ENCODE peak calls at places on chromosomes 4 and X, in eight cellular contexts. N is GM23248; B is stimulated activated CD4-positive, alpha-beta T cell treated with anti-CD3 and anti-CD28 coated beads, Interleukin-2, amount 100 ng/mL, for 24 hours; P is MV-4-11; A is amygdala; H is activated CD8-positive, alpha-beta memory T cell treated with anti-CD3 and anti-CD28 coated beads for 48 hours; X is CD8-positive, alpha-beta memory T cell; G is ELR. Y is an unnamed sample.

GRCh38 chr4:55012363-55013255 is 112.8 kb downstream of the KDR start:
- DNase-seq in N (no peak), B (no peak), P (no peak), A (no peak), H (no peak), X (no peak), G (no peak), Y (no peak)

GRCh38 chr4:65671402-65671801 is 1.1 kb upstream of the EPHA5 start:
- DNase-seq in N (no peak), B (no peak), P (no peak), A (no peak), H (no peak), X (no peak), G (no peak), Y (no peak)

GRCh38 chr4:184433258-184433892 is 41.0 kb downstream of the IRF2 start:
- DNase-seq in N (no peak), B (no peak), P (peak; percentile 51), A (no peak), H (no peak), X (no peak), G (no peak), Y (no peak)

GRCh38 chr4:79851625-79852304 is 221.3 kb downstream of the ANTXR2 start:
- DNase-seq in N (peak; percentile 53), B (no peak), P (no peak), A (no peak), H (no peak), X (no peak), G (peak; percentile 9), Y (no peak)

GRCh38 chr4:78079701-78080430 is 22.7 kb downstream of the FRAS1 start:
- DNase-seq in N (no peak), B (no peak), P (no peak), A (no peak), H (no peak), X (no peak), G (no peak), Y (no peak)

GRCh38 chr4:120304801-120305200 is 238.2 kb upstream of the MAD2L1 start:
- DNase-seq in N (peak; percentile 42), B (no peak), P (peak; percentile 86), A (no peak), H (no peak), X (no peak), G (no peak), Y (no peak)

GRCh38 chr4:100208964-100209363 is 18.7 kb upstream of the DDIT4L start:
- DNase-seq in N (no peak), B (no peak), P (peak; percentile 69), A (no peak), H (no peak), X (no peak), G (peak; percentile 3), Y (no peak)

GRCh38 chr4:17646693-17647092 is 32.3 kb downstream of the MED28 start:
- DNase-seq in N (no peak), B (no peak), P (no peak), A (no peak), H (no peak), X (no peak), G (no peak), Y (no peak)

GRCh38 chr4:152363086-152363485 is 172.8 kb downstream of the FBXW7 start:
- DNase-seq in N (peak; percentile 78), B (no peak), P (no peak), A (no peak), H (no peak), X (no peak), G (peak; percentile 39), Y (no peak)

GRCh38 chr4:148007303-148007702 is 275.4 kb downstream of the ARHGAP10 start:
- DNase-seq in N (peak; percentile 96), B (no peak), P (peak; percentile 73), A (no peak), H (no peak), X (no peak), G (peak; percentile 97), Y (no peak)

GRCh38 chrX:30577362-30577961 is at the start of gene TASL:
- DNase-seq in N (no peak), B (peak; percentile 27), P (peak; percentile 94), A (no peak), H (no peak), X (no peak), G (no peak), Y (no peak)

GRCh38 chrX:69024931-69025330 is 140.3 kb downstream of the PJA1 start:
- DNase-seq in N (peak; percentile 63), B (no peak), P (no peak), A (no peak), H (no peak), X (no peak), G (peak; percentile 63), Y (no peak)

GRCh38 chr4:125388653-125389052 is 73.9 kb downstream of the FAT4 start:
- DNase-seq in N (peak; percentile 72), B (no peak), P (no peak), A (no peak), H (no peak), X (no peak), G (peak; percentile 73), Y (no peak)

GRCh38 chrX:103002576-103002975 is 61.4 kb downstream of the BEX1 start:
- DNase-seq in N (peak; percentile 46), B (no peak), P (no peak), A (no peak), H (no peak), X (no peak), G (no peak), Y (no peak)

GRCh38 chr4:185779520-185779919 is 32.5 kb downstream of the SORBS2 start:
- DNase-seq in N (peak; percentile 24), B (no peak), P (no peak), A (no peak), H (no peak), X (no peak), G (peak; percentile 52), Y (no peak)

GRCh38 chr4:5051210-5051691 is at the start of gene STK32B:
- DNase-seq in N (peak; percentile 86), B (no peak), P (no peak), A (no peak), H (no peak), X (no peak), G (peak; percentile 79), Y (peak; percentile 67)

GRCh38 chr4:39931441-39931901 is 46.2 kb downstream of the PDS5A start:
- DNase-seq in N (no peak), B (no peak), P (no peak), A (no peak), H (no peak), X (peak; percentile 50), G (no peak), Y (no peak)

GRCh38 chrX:69238153-69238959 is 73.1 kb upstream of the PJA1 start:
- DNase-seq in N (peak; percentile 40), B (no peak), P (no peak), A (peak; percentile 89), H (no peak), X (no peak), G (no peak), Y (no peak)

GRCh38 chrX:56068274-56068758 is 163.8 kb upstream of the KLF8 start:
- DNase-seq in N (no peak), B (no peak), P (no peak), A (no peak), H (no peak), X (no peak), G (no peak), Y (no peak)

GRCh38 chr4:47704693-47705325 is 133.1 kb downstream of the CORIN start:
- DNase-seq in N (peak; percentile 52), B (no peak), P (peak; percentile 28), A (no peak), H (no peak), X (no peak), G (peak; percentile 58), Y (peak; percentile 39)

GRCh38 chr4:153464068-153464467 is 2.1 kb upstream of the TMEM131L start:
- DNase-seq in N (no peak), B (no peak), P (no peak), A (no peak), H (no peak), X (no peak), G (no peak), Y (no peak)

GRCh38 chrX:96979766-96980165 is 96.1 kb downstream of the RPA4 start:
- DNase-seq in N (no peak), B (no peak), P (no peak), A (no peak), H (no peak), X (no peak), G (no peak), Y (no peak)

GRCh38 chr4:184385705-184386141 is 88.6 kb downstream of the IRF2 start:
- DNase-seq in N (no peak), B (no peak), P (no peak), A (peak; percentile 55), H (no peak), X (no peak), G (no peak), Y (no peak)

GRCh38 chr4:34422472-34422871 is 1821.8 kb downstream of the ARAP2 start:
- DNase-seq in N (peak; percentile 24), B (no peak), P (no peak), A (no peak), H (no peak), X (no peak), G (peak; percentile 23), Y (no peak)

GRCh38 chr4:23789765-23790164 is 100.1 kb downstream of the PPARGC1A start:
- DNase-seq in N (peak; percentile 56), B (no peak), P (no peak), A (no peak), H (no peak), X (no peak), G (peak; percentile 66), Y (no peak)

GRCh38 chrX:41759817-41760216 is 35.8 kb downstream of the GPR82 start:
- DNase-seq in N (peak; percentile 40), B (no peak), P (peak; percentile 28), A (no peak), H (no peak), X (no peak), G (peak; percentile 37), Y (no peak)

GRCh38 chr4:33080262-33080661 is 2360.1 kb downstream of the PCDH7 start:
- DNase-seq in N (peak; percentile 44), B (no peak), P (peak; percentile 16), A (no peak), H (no peak), X (no peak), G (no peak), Y (no peak)

GRCh38 chrX:53926030-53926429 is 118.2 kb downstream of the PHF8 start:
- DNase-seq in N (no peak), B (no peak), P (no peak), A (no peak), H (no peak), X (no peak), G (no peak), Y (no peak)

GRCh38 chrX:8868906-8869305 is 67.7 kb upstream of the FAM9A start:
- DNase-seq in N (peak; percentile 67), B (no peak), P (no peak), A (no peak), H (no peak), X (no peak), G (peak; percentile 63), Y (no peak)

GRCh38 chr4:185504098-185505047 is 30.9 kb downstream of the PDLIM3 start:
- DNase-seq in N (peak; percentile 48), B (no peak), P (no peak), A (no peak), H (no peak), X (no peak), G (peak; percentile 54), Y (no peak)

GRCh38 chr4:186755550-186756519 is 32.2 kb upstream of the FAT1 start:
- DNase-seq in N (no peak), B (no peak), P (peak; percentile 28), A (no peak), H (no peak), X (no peak), G (no peak), Y (no peak)

GRCh38 chrX:107672955-107673378 is 44.7 kb downstream of the PRPS1 start:
- DNase-seq in N (peak; percentile 78), B (peak; percentile 73), P (peak; percentile 33), A (peak; percentile 19), H (no peak), X (peak; percentile 90), G (peak; percentile 70), Y (no peak)

GRCh38 chr4:44725861-44726820 is at the start of gene GNPDA2:
- DNase-seq in N (peak; percentile 93), B (peak; percentile 81), P (peak; percentile 86), A (peak; percentile 77), H (peak; percentile 53), X (peak; percentile 90), G (peak; percentile 88), Y (peak; percentile 71)

GRCh38 chr4:38787693-38788092 is 4.9 kb upstream of the TLR10 start:
- DNase-seq in N (no peak), B (no peak), P (no peak), A (no peak), H (no peak), X (no peak), G (no peak), Y (no peak)